ENCODE peak calls at places on chromosomes 6 and 20, in nine cellular contexts. E, A, C, Z, H, S, O, L and N are unnamed samples.

GRCh38 chr6:44038543-44039065 is 88.6 kb downstream of the MRPL14 start:
- DNase-seq in E (no peak), A (no peak), C (no peak), Z (no peak), H (no peak), S (no peak), O (no peak), L (peak), N (no peak)

GRCh38 chr6:44967481-44967880 is 360.6 kb upstream of the RUNX2 start:
- DNase-seq in E (no peak), A (no peak), C (no peak), Z (no peak), H (no peak), S (no peak), O (no peak), L (no peak), N (peak)

GRCh38 chr6:52050051-52050405 is 37.4 kb downstream of the PKHD1 start:
- DNase-seq in E (no peak), A (no peak), C (no peak), Z (no peak), H (no peak), S (no peak), O (no peak), L (no peak), N (no peak)

GRCh38 chr6:38508894-38509293 is 130.8 kb downstream of the BTBD9 start:
- DNase-seq in E (no peak), A (no peak), C (no peak), Z (no peak), H (peak), S (no peak), O (peak), L (no peak), N (peak)

GRCh38 chr6:131931063-131931745 is 20.0 kb downstream of the CCN2 start:
- DNase-seq in E (no peak), A (no peak), C (peak), Z (no peak), H (no peak), S (no peak), O (no peak), L (no peak), N (no peak)

GRCh38 chr6:169096326-169096882 is 157.2 kb downstream of the THBS2 start:
- DNase-seq in E (no peak), A (no peak), C (no peak), Z (no peak), H (no peak), S (no peak), O (no peak), L (no peak), N (no peak)

GRCh38 chr20:43040427-43040826 is 149.3 kb downstream of the PTPRT start:
- DNase-seq in E (peak), A (peak), C (peak), Z (peak), H (peak), S (no peak), O (peak), L (no peak), N (peak)

GRCh38 chr6:38271081-38271480 is 368.6 kb downstream of the BTBD9 start:
- DNase-seq in E (no peak), A (no peak), C (no peak), Z (no peak), H (no peak), S (no peak), O (no peak), L (no peak), N (peak)

GRCh38 chr6:297571-298232 is 5.4 kb downstream of the DUSP22 start:
- DNase-seq in E (no peak), A (peak), C (no peak), Z (no peak), H (no peak), S (no peak), O (no peak), L (no peak), N (no peak)

GRCh38 chr20:50957276-50957675 is 1.1 kb downstream of the DPM1 start:
- DNase-seq in E (no peak), A (peak), C (no peak), Z (no peak), H (peak), S (no peak), O (no peak), L (no peak), N (peak)

GRCh38 chr20:36145877-36146707 is 8.4 kb upstream of the EPB41L1 start:
- DNase-seq in E (no peak), A (peak), C (peak), Z (no peak), H (no peak), S (no peak), O (no peak), L (no peak), N (no peak)

GRCh38 chr6:31383149-31383548 is 20.2 kb upstream of the MICA start:
- DNase-seq in E (no peak), A (no peak), C (no peak), Z (no peak), H (peak), S (no peak), O (no peak), L (no peak), N (peak)

GRCh38 chr20:63978319-63979220 is 872 bp downstream of the SAMD10 start:
- DNase-seq in E (peak), A (peak), C (peak), Z (peak), H (peak), S (no peak), O (peak), L (peak), N (peak)

GRCh38 chr20:48965189-48965910 is 43.8 kb downstream of the ARFGEF2 start:
- DNase-seq in E (no peak), A (no peak), C (no peak), Z (no peak), H (no peak), S (no peak), O (no peak), L (no peak), N (peak)

GRCh38 chr20:45456632-45457031 is 12.9 kb upstream of the WFDC2 start:
- DNase-seq in E (peak), A (peak), C (peak), Z (peak), H (peak), S (peak), O (peak), L (no peak), N (peak)

GRCh38 chr20:10492844-10493243 is 57.7 kb downstream of the SLX4IP start:
- DNase-seq in E (no peak), A (no peak), C (no peak), Z (no peak), H (no peak), S (no peak), O (no peak), L (no peak), N (no peak)
- TF ChIP-seq EZH2phosphoT487 in E (no peak), A (no peak), C (no peak), Z (no peak), H (no peak), S (no peak), O (no peak), L (no peak), N (no peak)

DNA sequence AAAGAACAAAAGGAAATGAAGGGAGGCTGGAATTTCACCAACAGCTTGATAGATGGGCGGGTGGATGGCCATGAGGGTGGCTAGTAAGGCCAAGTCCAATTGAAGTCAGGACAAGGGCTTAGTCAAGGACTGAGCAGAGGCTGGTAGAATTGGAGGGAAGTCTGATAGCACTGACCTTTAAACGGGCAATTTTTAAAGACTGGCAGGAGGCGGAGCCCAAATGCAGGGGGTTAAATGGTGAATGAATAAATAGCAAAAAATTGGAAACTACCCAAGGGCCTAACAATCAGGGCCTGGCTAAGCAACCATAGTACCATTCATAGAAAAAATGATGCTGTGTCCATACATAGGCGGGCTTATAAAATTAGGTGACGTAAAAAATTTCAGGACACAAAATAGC is 43.0 kb upstream of the TAF8 start:
- DNase-seq in E (no peak), A (peak), C (no peak), Z (no peak), H (no peak), S (no peak), O (no peak), L (no peak), N (no peak)
- H3K27ac ChIP-seq in E (no peak), A (peak), C (no peak), Z (no peak), H (no peak), S (no peak), O (no peak), L (no peak), N (no peak)

DNA sequence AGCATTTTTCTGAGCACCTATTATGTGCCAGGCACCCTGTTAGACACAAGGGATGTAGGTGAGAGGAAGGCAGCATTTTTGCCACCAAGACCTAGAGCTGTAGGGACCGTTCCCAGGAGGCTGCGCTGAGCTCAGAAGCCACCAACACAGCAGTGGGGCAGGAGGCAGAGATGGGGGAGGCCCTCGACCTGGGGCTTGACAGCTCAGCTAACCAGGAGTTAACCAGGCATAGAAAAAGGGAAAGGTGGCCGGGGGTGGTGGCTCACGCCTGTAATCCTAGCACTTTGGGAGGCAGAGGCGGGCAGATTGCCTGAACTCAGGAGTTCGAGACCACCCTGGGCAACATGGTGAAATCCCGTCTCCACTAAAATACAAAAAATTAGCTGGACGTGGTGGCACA is 29.5 kb downstream of the KIF25 start:
- DNase-seq in E (no peak), A (no peak), C (no peak), Z (no peak), H (no peak), S (no peak), O (no peak), L (no peak), N (no peak)
- TF ChIP-seq EZH2phosphoT487 in E (no peak), A (no peak), C (no peak), Z (no peak), H (no peak), S (no peak), O (no peak), L (no peak), N (no peak)

GRCh38 chr6:145669627-145670034 is 65.7 kb downstream of the EPM2A start:
- DNase-seq in E (no peak), A (no peak), C (no peak), Z (no peak), H (peak), S (no peak), O (no peak), L (no peak), N (peak)

GRCh38 chr6:145670306-145670705 is 65.0 kb downstream of the EPM2A start:
- DNase-seq in E (no peak), A (no peak), C (no peak), Z (no peak), H (no peak), S (no peak), O (no peak), L (no peak), N (no peak)

GRCh38 chr6:145668844-145669243 is 66.5 kb downstream of the EPM2A start:
- DNase-seq in E (no peak), A (no peak), C (no peak), Z (no peak), H (no peak), S (no peak), O (no peak), L (no peak), N (no peak)

DNA sequence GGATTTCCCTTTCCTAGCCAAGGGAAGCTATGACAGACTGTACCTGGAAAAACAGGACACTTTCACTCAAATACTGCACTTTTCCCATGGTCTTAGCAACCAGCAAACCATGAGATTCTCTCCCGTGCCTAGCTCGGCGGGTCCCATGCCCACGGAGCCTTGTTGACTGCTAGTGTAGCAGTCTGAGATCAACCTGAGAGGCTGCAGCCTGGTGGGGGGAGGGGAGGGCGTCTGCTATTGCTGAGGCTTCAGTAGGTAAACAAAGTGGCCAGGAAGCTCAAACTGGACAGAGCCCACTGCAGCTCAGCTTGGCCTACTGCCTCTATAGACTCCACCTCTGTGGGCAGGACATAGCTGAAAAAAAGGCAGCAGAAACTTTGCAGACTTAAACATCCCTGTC is 61.8 kb downstream of the EPM2A start:
- DNase-seq in E (peak), A (no peak), C (no peak), Z (no peak), H (no peak), S (no peak), O (no peak), L (no peak), N (no peak)
- H3K27ac ChIP-seq in E (no peak), A (no peak), C (no peak), Z (no peak), H (no peak), S (no peak), O (no peak), L (no peak), N (no peak)

DNA sequence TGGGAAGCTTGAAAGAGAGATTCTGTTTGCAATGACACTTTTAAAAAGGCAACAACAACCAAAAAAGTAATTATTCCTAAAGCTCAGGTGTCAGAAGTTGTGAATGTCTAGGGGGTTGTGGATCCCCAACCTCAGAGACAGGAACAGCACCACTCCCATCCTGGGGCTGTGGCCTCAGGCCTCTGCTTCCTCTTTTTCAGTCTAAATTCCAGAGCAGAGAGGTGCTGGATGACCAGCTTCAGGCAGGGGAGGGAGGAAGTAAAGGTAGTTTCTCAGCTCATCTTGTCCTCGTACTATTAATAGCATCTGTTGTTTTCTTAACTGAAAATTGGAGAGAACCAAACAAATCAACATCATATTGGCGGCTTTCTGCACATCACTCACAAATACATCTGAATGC is 8.3 kb downstream of the NT5E start:
- DNase-seq in E (no peak), A (peak), C (no peak), Z (no peak), H (no peak), S (no peak), O (peak), L (no peak), N (no peak)
- TF ChIP-seq EZH2phosphoT487 in E (no peak), A (no peak), C (no peak), Z (no peak), H (no peak), S (no peak), O (no peak), L (no peak), N (no peak)

GRCh38 chr6:148869589-148869988 is 122.8 kb downstream of the UST start:
- DNase-seq in E (no peak), A (no peak), C (no peak), Z (no peak), H (peak), S (no peak), O (no peak), L (no peak), N (peak)

GRCh38 chr6:148868901-148869300 is 122.1 kb downstream of the UST start:
- DNase-seq in E (no peak), A (no peak), C (no peak), Z (no peak), H (no peak), S (no peak), O (peak), L (no peak), N (no peak)

GRCh38 chr6:148868314-148868713 is 121.5 kb downstream of the UST start:
- DNase-seq in E (no peak), A (no peak), C (no peak), Z (no peak), H (peak), S (no peak), O (no peak), L (no peak), N (peak)

GRCh38 chr6:148866657-148867268 is 119.9 kb downstream of the UST start:
- DNase-seq in E (no peak), A (peak), C (no peak), Z (no peak), H (no peak), S (no peak), O (no peak), L (no peak), N (no peak)

DNA sequence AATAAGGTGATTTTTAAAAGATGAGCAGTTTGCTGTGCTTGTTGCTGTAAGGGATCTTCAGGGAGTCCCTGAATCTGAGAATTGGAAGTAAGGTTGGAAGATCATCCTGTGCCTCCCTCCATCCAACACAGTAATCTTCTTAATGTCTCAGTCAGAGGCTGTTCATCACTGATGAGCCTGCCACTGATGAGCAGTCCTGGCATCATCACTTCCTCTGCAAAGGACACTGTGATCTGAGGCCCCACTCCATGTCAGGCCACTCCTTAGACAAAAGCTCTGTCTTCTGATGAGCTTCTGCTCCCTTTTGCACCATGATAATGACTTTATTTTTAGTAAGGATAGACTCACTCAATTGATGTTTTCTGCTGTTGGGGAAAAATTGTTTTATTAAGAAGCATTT is 121.0 kb downstream of the UST start:
- DNase-seq in E (no peak), A (no peak), C (no peak), Z (no peak), H (peak), S (no peak), O (no peak), L (no peak), N (peak)
- H3K27ac ChIP-seq in E (no peak), A (no peak), C (no peak), Z (no peak), H (peak), S (no peak), O (no peak), L (no peak), N (peak)

GRCh38 chr20:24813080-24813479 is 136.0 kb upstream of the CST7 start:
- DNase-seq in E (no peak), A (no peak), C (no peak), Z (no peak), H (no peak), S (no peak), O (no peak), L (no peak), N (no peak)

GRCh38 chr20:24815931-24816330 is 133.1 kb upstream of the CST7 start:
- DNase-seq in E (no peak), A (no peak), C (no peak), Z (no peak), H (no peak), S (no peak), O (no peak), L (no peak), N (no peak)

GRCh38 chr20:24813936-24814335 is 135.1 kb upstream of the CST7 start:
- DNase-seq in E (no peak), A (no peak), C (no peak), Z (no peak), H (no peak), S (no peak), O (no peak), L (no peak), N (no peak)

GRCh38 chr20:24815196-24815815 is 133.8 kb upstream of the CST7 start:
- DNase-seq in E (no peak), A (no peak), C (no peak), Z (no peak), H (no peak), S (no peak), O (no peak), L (no peak), N (no peak)

DNA sequence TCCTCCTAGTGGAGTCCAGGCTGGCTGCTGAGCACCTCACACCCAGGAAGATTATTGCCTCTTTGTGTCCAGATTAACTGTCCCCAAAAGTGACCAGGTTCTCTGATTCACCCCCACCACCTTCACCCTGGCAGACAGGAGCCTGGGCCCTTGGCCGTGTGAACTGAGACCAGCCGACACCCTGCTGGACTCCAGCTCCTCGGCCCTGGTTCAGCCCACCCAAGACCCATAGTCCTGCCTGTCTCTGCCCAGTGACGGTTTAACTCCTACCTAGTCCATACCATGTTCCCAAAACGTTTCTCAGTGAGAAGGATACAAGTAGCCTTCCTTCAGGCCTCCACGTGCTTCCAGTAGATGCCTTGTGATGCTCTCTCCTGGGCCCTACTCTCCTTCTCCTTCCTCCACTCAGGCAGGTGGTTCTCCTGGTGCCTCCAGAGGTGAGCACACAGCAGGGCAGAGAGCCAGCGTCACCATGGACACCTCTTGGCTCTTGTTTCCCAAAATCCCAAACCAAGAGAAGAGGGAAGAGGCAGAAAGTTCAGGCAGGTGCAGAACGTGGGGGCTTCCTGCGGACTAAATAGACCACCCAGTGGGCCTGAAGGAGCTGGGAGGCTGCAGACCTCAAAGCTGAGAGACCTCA is 134.4 kb upstream of the CST7 start:
- DNase-seq in E (no peak), A (no peak), C (no peak), Z (no peak), H (no peak), S (no peak), O (no peak), L (no peak), N (no peak)
- TF ChIP-seq EZH2phosphoT487 in E (no peak), A (no peak), C (no peak), Z (no peak), H (no peak), S (no peak), O (no peak), L (no peak), N (no peak)